ENCODE peak calls at places on chromosomes 1 and 21, in six cellular contexts. V is stimulated activated CD4-positive, alpha-beta T cell treated with anti-CD3 and anti-CD28 coated beads, TNF-alpha, amount 100 ng/mL, for 24 hours; K is AG10803; X is NCI-H1092; H is Right ventricle myocardium superior; P is T-helper 2 cell. Z is an unnamed sample.

GRCh38 chr1:115088871-115089442 is 346 bp downstream of the TSPAN2 start:
- DNase-seq in P (no peak), H (no peak), K (no peak), X (no peak), V (no peak), Z (no peak)

GRCh38 chr1:10860218-10860617 is 63.8 kb upstream of the CASZ1 start:
- DNase-seq in V (no peak), P (no peak), H (no peak), X (no peak), K (no peak), Z (no peak)

GRCh38 chr1:196467230-196467629 is 141.0 kb downstream of the KCNT2 start:
- DNase-seq in X (no peak), P (no peak), V (no peak), K (peak), H (no peak), Z (peak)

GRCh38 chr1:219660666-219661463 is 48.0 kb upstream of the ZC3H11B start:
- DNase-seq in K (peak), H (peak), V (no peak), X (no peak), P (no peak), Z (peak)

GRCh38 chr1:232980336-232980978 is 30.0 kb downstream of the NTPCR start:
- DNase-seq in K (no peak), V (no peak), H (no peak), X (no peak), P (no peak), Z (no peak)

GRCh38 chr1:1625404-1625775 is 6.6 kb upstream of the MMP23B start:
- DNase-seq in H (peak), K (no peak), V (no peak), P (no peak), X (no peak), Z (no peak)

GRCh38 chr21:41361786-41362604 is at the start of gene MX2:
- DNase-seq in P (peak), X (no peak), V (peak), H (peak), K (peak), Z (peak)

GRCh38 chr1:212124891-212125582 is 89.5 kb downstream of the DTL start:
- DNase-seq in H (no peak), P (no peak), K (no peak), V (no peak), X (no peak), Z (no peak)

GRCh38 chr1:53541761-53542550 is 82.8 kb downstream of the DMRTB1 start:
- DNase-seq in V (no peak), P (no peak), H (peak), X (no peak), K (peak), Z (peak)

GRCh38 chr21:31612889-31613785 is 46.4 kb upstream of the SOD1 start:
- DNase-seq in K (peak), X (no peak), V (no peak), P (no peak), H (no peak), Z (peak)

GRCh38 chr1:162391790-162392563 is 10.4 kb downstream of the C1orf226 start:
- DNase-seq in K (peak), P (no peak), X (peak), V (no peak), H (no peak), Z (peak)

Z was measured in fibroblast of mammary gland.